ENCODE peak calls at places on chromosomes 4 and X, in eight cellular contexts. Y, Q, T, D, G, I, A and F are unnamed samples.

GRCh38 chr4:102586644-102587021 is 85.5 kb downstream of the NFKB1 start:
- DNase-seq in Y (no peak), Q (no peak), T (no peak), D (no peak), G (no peak), I (no peak), A (no peak), F (no peak)

GRCh38 chr4:183241322-183241640 is 78.8 kb downstream of the CLDN22 start:
- DNase-seq in Y (no peak), Q (no peak), T (no peak), D (no peak), G (no peak), I (peak), A (no peak), F (no peak)

GRCh38 chr4:106541253-106541652 is 172.7 kb upstream of the GIMD1 start:
- DNase-seq in Y (no peak), Q (no peak), T (no peak), D (no peak), G (no peak), I (peak), A (no peak), F (no peak)

GRCh38 chr4:162837241-162837640 is 329.4 kb downstream of the NAF1 start:
- DNase-seq in Y (no peak), Q (no peak), T (no peak), D (no peak), G (no peak), I (no peak), A (no peak), F (no peak)

GRCh38 chr4:72843466-72843865 is 226.1 kb downstream of the COX18 start:
- DNase-seq in Y (no peak), Q (no peak), T (no peak), D (no peak), G (no peak), I (no peak), A (no peak), F (no peak)

GRCh38 chrX:38192007-38192625 is 28.6 kb downstream of the SRPX start:
- DNase-seq in Y (no peak), Q (peak), T (peak), D (no peak), G (no peak), I (no peak), A (no peak), F (no peak)

GRCh38 chr4:159358226-159358625 is 255.3 kb downstream of the RAPGEF2 start:
- DNase-seq in Y (no peak), Q (no peak), T (no peak), D (no peak), G (no peak), I (peak), A (no peak), F (no peak)

GRCh38 chr4:25405453-25405852 is 28.4 kb downstream of the ANAPC4 start:
- DNase-seq in Y (no peak), Q (no peak), T (no peak), D (no peak), G (no peak), I (no peak), A (no peak), F (no peak)

GRCh38 chr4:101527186-101527585 is 179.9 kb upstream of the PPP3CA start:
- DNase-seq in Y (peak), Q (no peak), T (peak), D (no peak), G (no peak), I (no peak), A (no peak), F (no peak)

GRCh38 chr4:46389301-46389761 is 597 bp downstream of the GABRA2 start:
- DNase-seq in Y (no peak), Q (no peak), T (no peak), D (peak), G (no peak), I (peak), A (no peak), F (no peak)

GRCh38 chr4:73617256-73617655 is 3.0 kb downstream of the RASSF6 start:
- DNase-seq in Y (no peak), Q (no peak), T (no peak), D (no peak), G (no peak), I (no peak), A (no peak), F (no peak)

GRCh38 chr4:54668031-54668611 is 10.4 kb downstream of the KIT start:
- DNase-seq in Y (no peak), Q (no peak), T (no peak), D (no peak), G (no peak), I (no peak), A (no peak), F (no peak)

GRCh38 chr4:38170800-38171199 is 210.6 kb downstream of the PTTG2 start:
- DNase-seq in Y (no peak), Q (no peak), T (no peak), D (no peak), G (no peak), I (no peak), A (no peak), F (no peak)

GRCh38 chr4:175176710-175177109 is 258.6 kb downstream of the ADAM29 start:
- DNase-seq in Y (no peak), Q (no peak), T (no peak), D (no peak), G (no peak), I (no peak), A (no peak), F (no peak)

GRCh38 chr4:77586953-77587383 is 18.7 kb upstream of the CXCL13 start:
- DNase-seq in Y (peak), Q (no peak), T (peak), D (no peak), G (no peak), I (peak), A (no peak), F (no peak)